ENCODE peak calls at places on chromosome 9, in six cellular contexts. J is GM12865; P is AG04449; S is nephron progenitor cell; F is activated CD8-positive, alpha-beta T cell treated with anti-CD3 and anti-CD28 coated beads for 36 hours; Q is ovary. R is an unnamed sample.

GRCh38 chr9:14723301-14723700 is 768 bp upstream of the CER1 start:
- DNase-seq in S (no peak), J (no peak), F (no peak), Q (no peak), P (no peak), R (no peak)

GRCh38 chr9:113632776-113633590 is 169.5 kb downstream of the RGS3 start:
- DNase-seq in J (no peak), P (no peak), Q (no peak), S (no peak), F (peak; percentile 67), R (no peak)

GRCh38 chr9:93205896-93206575 is 22.1 kb downstream of the WNK2 start:
- DNase-seq in Q (no peak), P (no peak), J (no peak), F (no peak), S (no peak), R (no peak)

GRCh38 chr9:137390553-137391410 is 32.2 kb downstream of the EXD3 start:
- DNase-seq in J (no peak), Q (no peak), F (no peak), P (no peak), S (no peak), R (no peak)

GRCh38 chr9:91949946-91950664 is at the start of gene ROR2:
- DNase-seq in F (peak; percentile 64), Q (peak; percentile 77), J (peak; percentile 48), P (no peak), S (peak; percentile 92), R (peak; percentile 95)

GRCh38 chr9:126523621-126524111 is 90.1 kb upstream of the LMX1B start:
- DNase-seq in P (no peak), F (peak; percentile 71), Q (no peak), S (no peak), J (no peak), R (no peak)

GRCh38 chr9:96075111-96075510 is 199.6 kb downstream of the ERCC6L2 start:
- DNase-seq in S (no peak), F (no peak), J (no peak), Q (no peak), P (no peak), R (no peak)

GRCh38 chr9:126558051-126558665 is 55.6 kb upstream of the LMX1B start:
- DNase-seq in S (peak; percentile 77), J (peak; percentile 61), Q (peak; percentile 17), P (no peak), F (peak; percentile 76), R (no peak)

GRCh38 chr9:134736791-134737489 is 95.3 kb downstream of the COL5A1 start:
- DNase-seq in P (no peak), J (no peak), Q (no peak), F (no peak), S (no peak), R (no peak)

GRCh38 chr9:20504930-20505329 is 117.4 kb downstream of the MLLT3 start:
- DNase-seq in Q (no peak), S (no peak), F (peak; percentile 58), J (no peak), P (no peak), R (no peak)

GRCh38 chr9:114192539-114192938 is 37.2 kb downstream of the COL27A1 start:
- DNase-seq in J (no peak), Q (no peak), F (no peak), S (no peak), P (no peak), R (no peak)

GRCh38 chr9:28464817-28465216 is 891.5 kb upstream of the C9orf72 start:
- DNase-seq in F (no peak), S (no peak), P (no peak), J (no peak), Q (no peak), R (no peak)

GRCh38 chr9:87504938-87505337 is 7.3 kb downstream of the DAPK1 start:
- DNase-seq in P (no peak), S (no peak), Q (no peak), F (no peak), J (no peak), R (no peak)

GRCh38 chr9:115855458-115856133 is 298.0 kb upstream of the PAPPA start:
- DNase-seq in J (no peak), S (no peak), P (no peak), Q (no peak), F (no peak), R (no peak)

GRCh38 chr9:13485068-13485596 is 205.6 kb upstream of the MPDZ start:
- DNase-seq in P (no peak), J (no peak), F (no peak), Q (peak; percentile 64), S (no peak), R (no peak)

GRCh38 chr9:88005146-88005750 is 30.9 kb upstream of the CDK20 start:
- DNase-seq in F (no peak), J (no peak), S (no peak), Q (no peak), P (no peak), R (no peak)

GRCh38 chr9:95508242-95508967 is 8.4 kb downstream of the PTCH1 start:
- DNase-seq in F (peak; percentile 17), P (no peak), S (peak; percentile 54), Q (peak; percentile 14), J (peak; percentile 38), R (no peak)

GRCh38 chr9:88604836-88605499 is 70.0 kb downstream of the NXNL2 start:
- DNase-seq in Q (no peak), F (no peak), S (no peak), P (no peak), J (no peak), R (no peak)

GRCh38 chr9:81724242-81724889 is 35.0 kb upstream of the TLE1 start:
- DNase-seq in S (no peak), P (no peak), J (no peak), F (no peak), Q (no peak), R (peak; percentile 7)

GRCh38 chr9:89218040-89218928 is 39.7 kb upstream of the SHC3 start:
- DNase-seq in F (no peak), P (no peak), J (no peak), Q (no peak), S (no peak), R (no peak)

GRCh38 chr9:134919316-134919715 is 1.6 kb upstream of the FCN1 start:
- DNase-seq in F (no peak), J (no peak), Q (no peak), P (no peak), S (no peak), R (peak; percentile 23)

GRCh38 chr9:82799300-82799699 is 263.6 kb downstream of the RASEF start:
- DNase-seq in P (no peak), S (no peak), J (no peak), F (no peak), Q (no peak), R (no peak)

GRCh38 chr9:127059030-127059429 is 63.4 kb downstream of the ANGPTL2 start:
- DNase-seq in Q (no peak), P (no peak), F (peak; percentile 23), S (no peak), J (no peak), R (peak; percentile 25)

GRCh38 chr9:116592926-116593325 is 94.2 kb upstream of the TRIM32 start:
- DNase-seq in J (no peak), S (no peak), F (no peak), Q (no peak), P (no peak), R (no peak)

GRCh38 chr9:109121218-109121796 is 1.6 kb upstream of the TMEM245 start:
- DNase-seq in F (no peak), S (no peak), Q (no peak), J (no peak), P (no peak), R (no peak)

DNA sequence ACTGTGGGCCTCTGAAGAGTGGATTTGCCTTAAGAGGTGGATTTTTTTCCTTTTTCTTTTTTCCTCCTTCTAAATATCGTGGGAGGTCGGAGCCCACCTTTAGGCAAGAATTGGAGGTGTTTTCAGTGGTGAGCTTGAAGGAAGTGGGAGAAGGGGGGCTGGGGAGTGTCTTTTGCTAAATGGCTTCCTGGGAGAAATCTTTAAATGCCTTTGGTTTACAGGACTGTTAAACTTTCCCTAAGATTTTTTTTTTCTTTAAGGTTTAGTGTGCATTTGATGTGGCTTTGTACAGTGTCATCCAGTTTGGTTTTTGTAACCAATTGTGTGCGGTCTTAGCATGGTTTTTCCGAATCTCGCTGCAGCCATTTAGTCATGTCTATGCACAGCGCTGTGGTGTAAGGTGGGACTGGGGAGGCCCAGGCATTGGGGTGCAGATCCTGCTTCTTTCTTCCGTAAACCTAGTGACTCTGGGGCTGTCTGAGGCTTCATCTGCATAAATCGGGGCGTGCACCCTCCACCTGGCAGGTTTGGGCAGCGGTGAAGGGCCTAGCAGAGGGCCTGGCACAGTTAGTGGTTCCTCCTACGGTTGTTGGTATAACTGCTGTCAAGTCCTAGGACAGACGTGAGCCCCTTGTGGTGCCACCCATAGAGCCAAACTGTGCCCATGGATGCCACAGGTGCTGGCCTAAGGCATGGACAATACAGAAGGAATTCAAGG is 1.3 kb downstream of the PRRC2B start:
- DNase-seq in J (peak; percentile 81), P (no peak), S (peak; percentile 18), F (peak; percentile 87), Q (no peak), R (no peak)
- TF ChIP-seq CTCF in J (no peak), P (no peak), S (no peak), F (no peak), Q (no peak), R (no peak)

DNA sequence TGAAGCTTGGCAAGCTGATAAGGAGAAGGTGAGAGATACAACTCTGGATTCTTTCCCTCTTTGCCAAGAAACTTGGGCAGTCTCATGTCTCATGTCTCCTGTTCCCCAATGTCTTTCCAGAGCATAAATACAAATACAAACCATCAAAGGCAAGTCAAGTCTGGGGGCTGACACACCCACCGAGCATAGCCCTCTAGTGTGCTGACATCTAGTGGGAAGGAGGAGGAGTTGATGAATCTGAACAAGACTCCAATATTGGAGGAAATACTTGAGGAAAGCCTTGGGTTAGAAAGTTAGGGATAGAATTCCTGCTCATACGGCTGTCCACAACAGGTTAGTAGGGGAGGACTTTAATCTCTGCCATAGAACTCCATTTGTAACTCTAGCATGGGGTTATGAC is 8.6 kb downstream of the MLANA start:
- DNase-seq in P (no peak), F (no peak), J (no peak), S (no peak), Q (no peak), R (no peak)
- TF ChIP-seq CTCF in P (no peak), F (peak; percentile 18), J (no peak), S (no peak), Q (no peak), R (peak; percentile 27)

GRCh38 chr9:21904371-21904770 is 89.8 kb downstream of the CDKN2A start:
- DNase-seq in P (peak; percentile 3), J (no peak), Q (no peak), F (no peak), S (no peak), R (no peak)

GRCh38 chr9:21906213-21906612 is 88.0 kb downstream of the CDKN2A start:
- DNase-seq in F (no peak), P (no peak), Q (no peak), S (no peak), J (no peak), R (no peak)

GRCh38 chr9:21906878-21907277 is 87.3 kb downstream of the CDKN2A start:
- DNase-seq in Q (no peak), F (no peak), S (no peak), P (peak; percentile 38), J (no peak), R (no peak)

GRCh38 chr9:21903380-21903965 is 90.7 kb downstream of the CDKN2A start:
- DNase-seq in F (no peak), J (no peak), P (no peak), S (no peak), Q (no peak), R (no peak)

GRCh38 chr9:21904776-21905175 is 89.4 kb downstream of the CDKN2A start:
- DNase-seq in J (no peak), S (no peak), P (no peak), Q (no peak), F (no peak), R (no peak)
- TF ChIP-seq CTCF in J (no peak), S (no peak), P (no peak), Q (no peak), F (no peak), R (peak; percentile 14)

GRCh38 chr9:4620046-4620765 is 41.9 kb upstream of the PLPP6 start:
- DNase-seq in S (no peak), Q (no peak), J (peak; percentile 30), P (no peak), F (peak; percentile 33), R (no peak)
- TF ChIP-seq CTCF in S (no peak), Q (no peak), J (no peak), P (no peak), F (no peak), R (no peak)